ENCODE peak calls at places on chromosomes 11 and 22, in eight cellular contexts. One of them, this sample, is unnamed.

GRCh38 chr22:28181332-28181731 is 262.3 kb upstream of the PITPNB start:
- DNase-seq in lower lobe of right lung: no peak
- DNase-seq in left ventricle myocardium superior: no peak
- DNase-seq in head of caudate nucleus: no peak
- DNase-seq in putamen: no peak
- DNase-seq in T-helper 1 cell: no peak
- DNase-seq in NCI-H510A: no peak
- DNase-seq in adrenal gland: no peak
- DNase-seq in this sample: no peak

GRCh38 chr22:49967333-49968241 is 7.0 kb downstream of the PIM3 start:
- DNase-seq in lower lobe of right lung: peak
- DNase-seq in left ventricle myocardium superior: peak
- DNase-seq in adrenal gland: peak
- DNase-seq in head of caudate nucleus: peak
- DNase-seq in T-helper 1 cell: no peak
- DNase-seq in NCI-H510A: no peak
- DNase-seq in putamen: no peak
- DNase-seq in this sample: peak

GRCh38 chr11:43962383-43962969 is 20.0 kb downstream of the C11orf96 start:
- DNase-seq in NCI-H510A: no peak
- DNase-seq in lower lobe of right lung: no peak
- DNase-seq in adrenal gland: no peak
- DNase-seq in putamen: no peak
- DNase-seq in left ventricle myocardium superior: no peak
- DNase-seq in T-helper 1 cell: no peak
- DNase-seq in head of caudate nucleus: no peak
- DNase-seq in this sample: no peak

GRCh38 chr11:12284321-12285050 is 92.9 kb upstream of the PARVA start:
- DNase-seq in putamen: no peak
- DNase-seq in T-helper 1 cell: no peak
- DNase-seq in head of caudate nucleus: no peak
- DNase-seq in lower lobe of right lung: no peak
- DNase-seq in NCI-H510A: no peak
- DNase-seq in adrenal gland: no peak
- DNase-seq in left ventricle myocardium superior: no peak
- DNase-seq in this sample: no peak

GRCh38 chr11:125494987-125495725 is 909 bp downstream of the FEZ1 start:
- DNase-seq in lower lobe of right lung: no peak
- DNase-seq in NCI-H510A: no peak
- DNase-seq in adrenal gland: peak
- DNase-seq in head of caudate nucleus: peak
- DNase-seq in T-helper 1 cell: no peak
- DNase-seq in left ventricle myocardium superior: peak
- DNase-seq in putamen: peak
- DNase-seq in this sample: peak

GRCh38 chr11:94830722-94831121 is 62.6 kb downstream of the AMOTL1 start:
- DNase-seq in left ventricle myocardium superior: no peak
- DNase-seq in adrenal gland: no peak
- DNase-seq in head of caudate nucleus: no peak
- DNase-seq in NCI-H510A: no peak
- DNase-seq in putamen: no peak
- DNase-seq in lower lobe of right lung: no peak
- DNase-seq in T-helper 1 cell: no peak
- DNase-seq in this sample: no peak

GRCh38 chr11:78417888-78418583 is 416 bp upstream of the GAB2 start:
- DNase-seq in T-helper 1 cell: peak
- DNase-seq in left ventricle myocardium superior: peak
- DNase-seq in NCI-H510A: peak
- DNase-seq in adrenal gland: peak
- DNase-seq in head of caudate nucleus: peak
- DNase-seq in putamen: peak
- DNase-seq in lower lobe of right lung: peak
- DNase-seq in this sample: peak

GRCh38 chr22:36328635-36329216 is 59.0 kb downstream of the MYH9 start:
- DNase-seq in adrenal gland: peak
- DNase-seq in putamen: no peak
- DNase-seq in head of caudate nucleus: no peak
- DNase-seq in lower lobe of right lung: no peak
- DNase-seq in NCI-H510A: no peak
- DNase-seq in left ventricle myocardium superior: peak
- DNase-seq in T-helper 1 cell: no peak
- DNase-seq in this sample: no peak

GRCh38 chr11:80515097-80515496 is 1074.3 kb upstream of the TENM4 start:
- DNase-seq in adrenal gland: no peak
- DNase-seq in head of caudate nucleus: no peak
- DNase-seq in left ventricle myocardium superior: no peak
- DNase-seq in lower lobe of right lung: no peak
- DNase-seq in NCI-H510A: no peak
- DNase-seq in putamen: no peak
- DNase-seq in T-helper 1 cell: no peak
- DNase-seq in this sample: no peak

GRCh38 chr22:31585161-31585859 is 76.7 kb downstream of the PISD start:
- DNase-seq in NCI-H510A: no peak
- DNase-seq in head of caudate nucleus: no peak
- DNase-seq in T-helper 1 cell: no peak
- DNase-seq in putamen: no peak
- DNase-seq in left ventricle myocardium superior: no peak
- DNase-seq in lower lobe of right lung: no peak
- DNase-seq in adrenal gland: no peak
- DNase-seq in this sample: no peak

GRCh38 chr11:119205574-119206511 is at the start of gene CBL:
- DNase-seq in lower lobe of right lung: peak
- DNase-seq in left ventricle myocardium superior: peak
- DNase-seq in NCI-H510A: peak
- DNase-seq in putamen: peak
- DNase-seq in head of caudate nucleus: peak
- DNase-seq in T-helper 1 cell: peak
- DNase-seq in adrenal gland: peak
- DNase-seq in this sample: peak

GRCh38 chr22:32801436-32802290 is at the start of gene TIMP3:
- DNase-seq in putamen: peak
- DNase-seq in left ventricle myocardium superior: peak
- DNase-seq in head of caudate nucleus: peak
- DNase-seq in lower lobe of right lung: peak
- DNase-seq in adrenal gland: peak
- DNase-seq in T-helper 1 cell: no peak
- DNase-seq in NCI-H510A: no peak
- DNase-seq in this sample: peak

GRCh38 chr22:45422237-45422983 is 8.9 kb downstream of the RIBC2 start:
- DNase-seq in left ventricle myocardium superior: no peak
- DNase-seq in T-helper 1 cell: no peak
- DNase-seq in putamen: no peak
- DNase-seq in head of caudate nucleus: no peak
- DNase-seq in adrenal gland: no peak
- DNase-seq in lower lobe of right lung: no peak
- DNase-seq in NCI-H510A: no peak
- DNase-seq in this sample: no peak

GRCh38 chr11:69996451-69996850 is 81.7 kb upstream of the ANO1 start:
- DNase-seq in NCI-H510A: no peak
- DNase-seq in left ventricle myocardium superior: no peak
- DNase-seq in lower lobe of right lung: no peak
- DNase-seq in head of caudate nucleus: no peak
- DNase-seq in putamen: no peak
- DNase-seq in T-helper 1 cell: no peak
- DNase-seq in adrenal gland: no peak
- DNase-seq in this sample: no peak

GRCh38 chr22:40153186-40153585 is 24.5 kb upstream of the TNRC6B start:
- DNase-seq in left ventricle myocardium superior: no peak
- DNase-seq in putamen: no peak
- DNase-seq in adrenal gland: no peak
- DNase-seq in T-helper 1 cell: no peak
- DNase-seq in lower lobe of right lung: no peak
- DNase-seq in NCI-H510A: no peak
- DNase-seq in head of caudate nucleus: no peak
- DNase-seq in this sample: no peak

GRCh38 chr11:34284166-34284565 is 73.6 kb downstream of the ABTB2 start:
- DNase-seq in putamen: no peak
- DNase-seq in T-helper 1 cell: no peak
- DNase-seq in NCI-H510A: no peak
- DNase-seq in head of caudate nucleus: no peak
- DNase-seq in left ventricle myocardium superior: no peak
- DNase-seq in lower lobe of right lung: no peak
- DNase-seq in adrenal gland: no peak
- DNase-seq in this sample: no peak

GRCh38 chr11:44799036-44799435 is 72.3 kb downstream of the TSPAN18 start:
- DNase-seq in T-helper 1 cell: no peak
- DNase-seq in adrenal gland: no peak
- DNase-seq in left ventricle myocardium superior: no peak
- DNase-seq in putamen: no peak
- DNase-seq in NCI-H510A: no peak
- DNase-seq in lower lobe of right lung: no peak
- DNase-seq in head of caudate nucleus: no peak
- DNase-seq in this sample: no peak

This sample was measured in mucosa of descending colon.